ENCODE peak calls at places on chromosomes 7 and 10, in ten cellular contexts. One of them, this sample, is unnamed.

GRCh38 chr10:94178475-94179251 is 184.1 kb downstream of the NOC3L start:
- DNase-seq in OCI-M1: no peak
- DNase-seq in T-helper 2 cell: no peak
- DNase-seq in stimulated activated CD4-positive, alpha-beta T cell treated with anti-CD3 and anti-CD28 coated beads, Interleukin-2, amount 100 ng/mL, for 48 hours: no peak
- DNase-seq in EL: peak; percentile 6
- DNase-seq in M059J: no peak
- DNase-seq in ELR: no peak
- DNase-seq in MM.1S: no peak
- DNase-seq in NCI-H460: no peak
- DNase-seq in MCF 10A: no peak
- DNase-seq in this sample: no peak

GRCh38 chr10:97081621-97082235 is 104.0 kb downstream of the SLIT1 start:
- DNase-seq in OCI-M1: peak; percentile 83
- DNase-seq in EL: peak; percentile 45
- DNase-seq in ELR: peak; percentile 73
- DNase-seq in NCI-H460: peak; percentile 62
- DNase-seq in M059J: peak; percentile 47
- DNase-seq in stimulated activated CD4-positive, alpha-beta T cell treated with anti-CD3 and anti-CD28 coated beads, Interleukin-2, amount 100 ng/mL, for 48 hours: peak; percentile 62
- DNase-seq in MM.1S: peak; percentile 66
- DNase-seq in T-helper 2 cell: peak; percentile 15
- DNase-seq in MCF 10A: peak; percentile 73
- DNase-seq in this sample: no peak

GRCh38 chr7:131284702-131285419 is 42.8 kb upstream of the MKLN1 start:
- DNase-seq in OCI-M1: no peak
- DNase-seq in T-helper 2 cell: no peak
- DNase-seq in MM.1S: no peak
- DNase-seq in M059J: peak; percentile 64
- DNase-seq in ELR: no peak
- DNase-seq in stimulated activated CD4-positive, alpha-beta T cell treated with anti-CD3 and anti-CD28 coated beads, Interleukin-2, amount 100 ng/mL, for 48 hours: no peak
- DNase-seq in EL: no peak
- DNase-seq in MCF 10A: no peak
- DNase-seq in NCI-H460: peak; percentile 68
- DNase-seq in this sample: peak; percentile 77

GRCh38 chr10:77293785-77294184 is 343.8 kb downstream of the KCNMA1 start:
- DNase-seq in MCF 10A: no peak
- DNase-seq in MM.1S: no peak
- DNase-seq in M059J: no peak
- DNase-seq in OCI-M1: no peak
- DNase-seq in stimulated activated CD4-positive, alpha-beta T cell treated with anti-CD3 and anti-CD28 coated beads, Interleukin-2, amount 100 ng/mL, for 48 hours: no peak
- DNase-seq in EL: no peak
- DNase-seq in NCI-H460: no peak
- DNase-seq in ELR: no peak
- DNase-seq in T-helper 2 cell: no peak
- DNase-seq in this sample: no peak

GRCh38 chr10:79149662-79150443 is 81.1 kb downstream of the ZMIZ1 start:
- DNase-seq in NCI-H460: peak; percentile 89
- DNase-seq in ELR: peak; percentile 94
- DNase-seq in stimulated activated CD4-positive, alpha-beta T cell treated with anti-CD3 and anti-CD28 coated beads, Interleukin-2, amount 100 ng/mL, for 48 hours: peak; percentile 23
- DNase-seq in T-helper 2 cell: peak; percentile 18
- DNase-seq in EL: peak; percentile 93
- DNase-seq in OCI-M1: no peak
- DNase-seq in MM.1S: no peak
- DNase-seq in MCF 10A: peak; percentile 97
- DNase-seq in M059J: peak; percentile 95
- DNase-seq in this sample: peak; percentile 94

GRCh38 chr7:543790-544527 is 24.3 kb upstream of the PDGFA start:
- DNase-seq in ELR: peak; percentile 43
- DNase-seq in M059J: no peak
- DNase-seq in T-helper 2 cell: no peak
- DNase-seq in MM.1S: no peak
- DNase-seq in MCF 10A: no peak
- DNase-seq in stimulated activated CD4-positive, alpha-beta T cell treated with anti-CD3 and anti-CD28 coated beads, Interleukin-2, amount 100 ng/mL, for 48 hours: no peak
- DNase-seq in EL: no peak
- DNase-seq in NCI-H460: no peak
- DNase-seq in OCI-M1: no peak
- DNase-seq in this sample: peak; percentile 33

GRCh38 chr7:95772298-95772770 is at the start of gene DYNC1I1:
- DNase-seq in ELR: peak; percentile 65
- DNase-seq in T-helper 2 cell: no peak
- DNase-seq in MM.1S: peak; percentile 81
- DNase-seq in M059J: peak; percentile 73
- DNase-seq in EL: peak; percentile 55
- DNase-seq in OCI-M1: peak; percentile 94
- DNase-seq in MCF 10A: peak; percentile 66
- DNase-seq in stimulated activated CD4-positive, alpha-beta T cell treated with anti-CD3 and anti-CD28 coated beads, Interleukin-2, amount 100 ng/mL, for 48 hours: peak; percentile 4
- DNase-seq in NCI-H460: peak; percentile 46
- DNase-seq in this sample: peak; percentile 87

GRCh38 chr7:128852537-128853254 is 10.0 kb upstream of the ATP6V1F start:
- DNase-seq in EL: no peak
- DNase-seq in MCF 10A: no peak
- DNase-seq in ELR: no peak
- DNase-seq in T-helper 2 cell: no peak
- DNase-seq in stimulated activated CD4-positive, alpha-beta T cell treated with anti-CD3 and anti-CD28 coated beads, Interleukin-2, amount 100 ng/mL, for 48 hours: no peak
- DNase-seq in MM.1S: no peak
- DNase-seq in NCI-H460: no peak
- DNase-seq in M059J: no peak
- DNase-seq in OCI-M1: no peak
- DNase-seq in this sample: no peak

GRCh38 chr7:2495402-2496309 is 19.5 kb upstream of the GRIFIN start:
- DNase-seq in MCF 10A: no peak
- DNase-seq in NCI-H460: no peak
- DNase-seq in stimulated activated CD4-positive, alpha-beta T cell treated with anti-CD3 and anti-CD28 coated beads, Interleukin-2, amount 100 ng/mL, for 48 hours: no peak
- DNase-seq in MM.1S: no peak
- DNase-seq in M059J: no peak
- DNase-seq in T-helper 2 cell: no peak
- DNase-seq in OCI-M1: no peak
- DNase-seq in ELR: no peak
- DNase-seq in EL: no peak
- DNase-seq in this sample: no peak

GRCh38 chr10:36331121-36331520 is 689.0 kb upstream of the FZD8 start:
- DNase-seq in ELR: no peak
- DNase-seq in stimulated activated CD4-positive, alpha-beta T cell treated with anti-CD3 and anti-CD28 coated beads, Interleukin-2, amount 100 ng/mL, for 48 hours: no peak
- DNase-seq in NCI-H460: no peak
- DNase-seq in M059J: no peak
- DNase-seq in EL: no peak
- DNase-seq in MM.1S: no peak
- DNase-seq in T-helper 2 cell: no peak
- DNase-seq in MCF 10A: no peak
- DNase-seq in OCI-M1: no peak
- DNase-seq in this sample: no peak

GRCh38 chr10:5346881-5347280 is 17.9 kb upstream of the UCN3 start:
- DNase-seq in T-helper 2 cell: no peak
- DNase-seq in stimulated activated CD4-positive, alpha-beta T cell treated with anti-CD3 and anti-CD28 coated beads, Interleukin-2, amount 100 ng/mL, for 48 hours: no peak
- DNase-seq in MCF 10A: no peak
- DNase-seq in MM.1S: no peak
- DNase-seq in ELR: no peak
- DNase-seq in M059J: no peak
- DNase-seq in NCI-H460: no peak
- DNase-seq in EL: no peak
- DNase-seq in OCI-M1: no peak
- DNase-seq in this sample: no peak

GRCh38 chr10:48289652-48290238 is 15.2 kb upstream of the FRMPD2 start:
- DNase-seq in M059J: peak; percentile 48
- DNase-seq in OCI-M1: peak; percentile 86
- DNase-seq in T-helper 2 cell: peak; percentile 21
- DNase-seq in ELR: peak; percentile 60
- DNase-seq in MCF 10A: peak; percentile 58
- DNase-seq in MM.1S: peak; percentile 46
- DNase-seq in stimulated activated CD4-positive, alpha-beta T cell treated with anti-CD3 and anti-CD28 coated beads, Interleukin-2, amount 100 ng/mL, for 48 hours: peak; percentile 36
- DNase-seq in EL: peak; percentile 51
- DNase-seq in NCI-H460: peak; percentile 51
- DNase-seq in this sample: peak; percentile 78

GRCh38 chr10:61332506-61332905 is 120.7 kb downstream of the TMEM26 start:
- DNase-seq in NCI-H460: no peak
- DNase-seq in T-helper 2 cell: no peak
- DNase-seq in OCI-M1: no peak
- DNase-seq in MCF 10A: peak; percentile 23
- DNase-seq in ELR: no peak
- DNase-seq in EL: no peak
- DNase-seq in MM.1S: no peak
- DNase-seq in stimulated activated CD4-positive, alpha-beta T cell treated with anti-CD3 and anti-CD28 coated beads, Interleukin-2, amount 100 ng/mL, for 48 hours: no peak
- DNase-seq in M059J: peak; percentile 41
- DNase-seq in this sample: no peak

GRCh38 chr10:18233775-18234174 is 93.6 kb downstream of the CACNB2 start:
- DNase-seq in stimulated activated CD4-positive, alpha-beta T cell treated with anti-CD3 and anti-CD28 coated beads, Interleukin-2, amount 100 ng/mL, for 48 hours: no peak
- DNase-seq in EL: no peak
- DNase-seq in ELR: no peak
- DNase-seq in T-helper 2 cell: no peak
- DNase-seq in MM.1S: no peak
- DNase-seq in OCI-M1: peak; percentile 12
- DNase-seq in M059J: no peak
- DNase-seq in NCI-H460: no peak
- DNase-seq in MCF 10A: peak; percentile 18
- DNase-seq in this sample: peak; percentile 72

GRCh38 chr10:46229144-46229563 is 57.6 kb upstream of the ANTXRL start:
- DNase-seq in MCF 10A: peak; percentile 28
- DNase-seq in stimulated activated CD4-positive, alpha-beta T cell treated with anti-CD3 and anti-CD28 coated beads, Interleukin-2, amount 100 ng/mL, for 48 hours: peak; percentile 25
- DNase-seq in NCI-H460: no peak
- DNase-seq in T-helper 2 cell: no peak
- DNase-seq in ELR: peak; percentile 45
- DNase-seq in M059J: peak; percentile 8
- DNase-seq in MM.1S: peak; percentile 10
- DNase-seq in OCI-M1: peak; percentile 67
- DNase-seq in EL: peak; percentile 18
- DNase-seq in this sample: no peak

GRCh38 chr10:117442944-117443676 is 67.9 kb upstream of the PDZD8 start:
- DNase-seq in OCI-M1: peak; percentile 47
- DNase-seq in MM.1S: peak; percentile 46
- DNase-seq in MCF 10A: peak; percentile 97
- DNase-seq in ELR: peak; percentile 92
- DNase-seq in T-helper 2 cell: peak; percentile 19
- DNase-seq in M059J: peak; percentile 87
- DNase-seq in EL: peak; percentile 84
- DNase-seq in NCI-H460: peak; percentile 65
- DNase-seq in stimulated activated CD4-positive, alpha-beta T cell treated with anti-CD3 and anti-CD28 coated beads, Interleukin-2, amount 100 ng/mL, for 48 hours: peak; percentile 41
- DNase-seq in this sample: peak; percentile 85

GRCh38 chr7:63899691-63900393 is 98.8 kb upstream of the ZNF722 start:
- DNase-seq in M059J: no peak
- DNase-seq in stimulated activated CD4-positive, alpha-beta T cell treated with anti-CD3 and anti-CD28 coated beads, Interleukin-2, amount 100 ng/mL, for 48 hours: peak; percentile 57
- DNase-seq in ELR: no peak
- DNase-seq in OCI-M1: no peak
- DNase-seq in MCF 10A: no peak
- DNase-seq in NCI-H460: no peak
- DNase-seq in MM.1S: peak; percentile 9
- DNase-seq in EL: no peak
- DNase-seq in T-helper 2 cell: peak; percentile 62
- DNase-seq in this sample: peak; percentile 91

GRCh38 chr7:2005746-2006145 is 227.0 kb downstream of the MAD1L1 start:
- DNase-seq in OCI-M1: no peak
- DNase-seq in NCI-H460: no peak
- DNase-seq in stimulated activated CD4-positive, alpha-beta T cell treated with anti-CD3 and anti-CD28 coated beads, Interleukin-2, amount 100 ng/mL, for 48 hours: no peak
- DNase-seq in EL: no peak
- DNase-seq in T-helper 2 cell: no peak
- DNase-seq in M059J: no peak
- DNase-seq in MM.1S: no peak
- DNase-seq in ELR: no peak
- DNase-seq in MCF 10A: no peak
- DNase-seq in this sample: peak; percentile 16

GRCh38 chr7:130884437-130885417 is 150.7 kb upstream of the KLF14 start:
- DNase-seq in M059J: no peak
- DNase-seq in MM.1S: no peak
- DNase-seq in NCI-H460: no peak
- DNase-seq in MCF 10A: peak; percentile 64
- DNase-seq in ELR: no peak
- DNase-seq in stimulated activated CD4-positive, alpha-beta T cell treated with anti-CD3 and anti-CD28 coated beads, Interleukin-2, amount 100 ng/mL, for 48 hours: no peak
- DNase-seq in EL: peak; percentile 39
- DNase-seq in OCI-M1: no peak
- DNase-seq in T-helper 2 cell: no peak
- DNase-seq in this sample: no peak

GRCh38 chr10:110337401-110337800 is 32.7 kb upstream of the SMNDC1 start:
- DNase-seq in ELR: no peak
- DNase-seq in EL: no peak
- DNase-seq in T-helper 2 cell: no peak
- DNase-seq in MM.1S: no peak
- DNase-seq in MCF 10A: no peak
- DNase-seq in M059J: no peak
- DNase-seq in OCI-M1: no peak
- DNase-seq in stimulated activated CD4-positive, alpha-beta T cell treated with anti-CD3 and anti-CD28 coated beads, Interleukin-2, amount 100 ng/mL, for 48 hours: no peak
- DNase-seq in NCI-H460: no peak
- DNase-seq in this sample: no peak

GRCh38 chr10:33410860-33411234 is 76.4 kb upstream of the NRP1 start:
- DNase-seq in OCI-M1: no peak
- DNase-seq in MM.1S: no peak
- DNase-seq in MCF 10A: no peak
- DNase-seq in stimulated activated CD4-positive, alpha-beta T cell treated with anti-CD3 and anti-CD28 coated beads, Interleukin-2, amount 100 ng/mL, for 48 hours: no peak
- DNase-seq in ELR: no peak
- DNase-seq in NCI-H460: no peak
- DNase-seq in M059J: no peak
- DNase-seq in T-helper 2 cell: no peak
- DNase-seq in EL: no peak
- DNase-seq in this sample: no peak

GRCh38 chr10:121846555-121846954 is 81.3 kb downstream of the ATE1 start:
- DNase-seq in NCI-H460: no peak
- DNase-seq in ELR: no peak
- DNase-seq in M059J: no peak
- DNase-seq in OCI-M1: no peak
- DNase-seq in T-helper 2 cell: no peak
- DNase-seq in EL: no peak
- DNase-seq in MCF 10A: no peak
- DNase-seq in MM.1S: no peak
- DNase-seq in stimulated activated CD4-positive, alpha-beta T cell treated with anti-CD3 and anti-CD28 coated beads, Interleukin-2, amount 100 ng/mL, for 48 hours: no peak
- DNase-seq in this sample: no peak

GRCh38 chr10:131655101-131655849 is 245.5 kb upstream of the PPP2R2D start:
- DNase-seq in ELR: no peak
- DNase-seq in MCF 10A: peak; percentile 72
- DNase-seq in M059J: peak; percentile 86
- DNase-seq in EL: no peak
- DNase-seq in NCI-H460: no peak
- DNase-seq in T-helper 2 cell: no peak
- DNase-seq in MM.1S: no peak
- DNase-seq in OCI-M1: no peak
- DNase-seq in stimulated activated CD4-positive, alpha-beta T cell treated with anti-CD3 and anti-CD28 coated beads, Interleukin-2, amount 100 ng/mL, for 48 hours: no peak
- DNase-seq in this sample: no peak